ENCODE peak calls at places on chromosomes 7 and 10, in ten cellular contexts. B is upper lobe of right lung, S is right lobe of liver, G is mammary epithelial cell, Z is AG04450, M is PC-3, O is Peyer's patch, J is GM12865, D is H1, C is fibroblast of the aortic adventitia. Y is an unnamed sample.

GRCh38 chr10:99507265-99507664 is 25.5 kb upstream of the NKX2-3 start:
- DNase-seq in O (no peak), Z (no peak), M (no peak), G (no peak), J (no peak), D (no peak), B (no peak), C (no peak), S (no peak), Y (no peak)

GRCh38 chr7:86644282-86645173 is 819 bp downstream of the GRM3 start:
- DNase-seq in S (no peak), B (peak), G (no peak), C (no peak), D (peak), O (no peak), J (no peak), M (no peak), Z (no peak), Y (no peak)

GRCh38 chr7:51142741-51143390 is 173.7 kb downstream of the COBL start:
- DNase-seq in M (no peak), S (no peak), G (no peak), D (peak), C (no peak), J (no peak), O (no peak), Z (no peak), B (no peak), Y (no peak)

GRCh38 chr10:18233775-18234174 is 93.6 kb downstream of the CACNB2 start:
- DNase-seq in S (peak), J (peak), D (no peak), G (no peak), B (no peak), C (no peak), O (no peak), Z (no peak), M (peak), Y (no peak)

GRCh38 chr10:112271982-112272381 is 11.2 kb upstream of the TECTB start:
- DNase-seq in S (peak), B (no peak), J (no peak), G (peak), Z (no peak), O (no peak), D (no peak), M (no peak), C (peak), Y (no peak)

GRCh38 chr7:102140952-102141370 is 145.7 kb upstream of the SH2B2 start:
- DNase-seq in O (peak), Z (no peak), J (peak), B (no peak), S (no peak), G (no peak), C (no peak), M (no peak), D (no peak), Y (no peak)

GRCh38 chr10:51169111-51169510 is 94.8 kb downstream of the PRKG1 start:
- DNase-seq in G (no peak), C (no peak), D (no peak), O (no peak), J (no peak), S (no peak), B (no peak), M (no peak), Z (no peak), Y (no peak)

GRCh38 chr7:68573271-68574000 is 1024.8 kb upstream of the AUTS2 start:
- DNase-seq in O (no peak), C (no peak), M (no peak), B (no peak), G (no peak), J (no peak), D (no peak), Z (no peak), S (no peak), Y (no peak)

GRCh38 chr10:3068968-3069737 is 1.8 kb downstream of the PFKP start:
- DNase-seq in J (peak), Z (no peak), O (no peak), S (no peak), B (no peak), M (no peak), C (no peak), D (no peak), G (no peak), Y (no peak)

GRCh38 chr7:45069444-45070253 is 19.1 kb downstream of the NACAD start:
- DNase-seq in Z (no peak), D (no peak), B (no peak), S (no peak), J (no peak), O (no peak), M (no peak), G (no peak), C (no peak), Y (no peak)

GRCh38 chr10:13056461-13057077 is 43.4 kb upstream of the OPTN start:
- DNase-seq in O (no peak), B (no peak), D (no peak), J (no peak), Z (peak), C (peak), G (peak), S (no peak), M (peak), Y (no peak)

GRCh38 chr10:110857265-110858158 is 14.2 kb upstream of the PDCD4 start:
- DNase-seq in D (peak), O (no peak), J (peak), B (no peak), G (no peak), S (peak), M (no peak), C (peak), Z (peak), Y (no peak)

GRCh38 chr7:81297317-81297716 is 378.5 kb upstream of the SEMA3C start:
- DNase-seq in C (no peak), S (no peak), Z (no peak), G (no peak), J (no peak), O (no peak), B (no peak), D (no peak), M (no peak), Y (no peak)

GRCh38 chr10:11899067-11899876 is 76.1 kb downstream of the PROSER2 start:
- DNase-seq in C (no peak), D (no peak), Z (no peak), M (peak), S (no peak), B (no peak), G (no peak), O (no peak), J (no peak), Y (no peak)

GRCh38 chr10:97718659-97719142 is 5.2 kb downstream of the MARVELD1 start:
- DNase-seq in J (no peak), B (peak), O (no peak), G (peak), C (peak), D (no peak), S (peak), M (peak), Z (no peak), Y (peak)

GRCh38 chr7:148515728-148516715 is 74.5 kb upstream of the C7orf33 start:
- DNase-seq in C (no peak), B (no peak), O (no peak), J (no peak), S (no peak), G (peak), Z (no peak), M (peak), D (no peak), Y (no peak)

GRCh38 chr10:128078136-128078969 is 47.9 kb downstream of the MKI67 start:
- DNase-seq in D (peak), G (no peak), C (peak), J (peak), Z (peak), O (no peak), M (peak), S (no peak), B (peak), Y (no peak)

GRCh38 chr7:7793921-7794320 is 75.5 kb upstream of the RPA3 start:
- DNase-seq in D (no peak), O (no peak), G (no peak), Z (no peak), M (no peak), J (no peak), S (no peak), B (no peak), C (peak), Y (no peak)

GRCh38 chr7:30197438-30197837 is 62.7 kb downstream of the MTURN start:
- DNase-seq in C (no peak), J (no peak), D (no peak), O (no peak), M (no peak), G (no peak), S (no peak), Z (no peak), B (no peak), Y (no peak)

GRCh38 chr10:78579586-78579985 is 489.2 kb upstream of the ZMIZ1 start:
- DNase-seq in J (no peak), B (no peak), G (no peak), D (no peak), Z (no peak), C (no peak), O (no peak), S (no peak), M (no peak), Y (no peak)

GRCh38 chr7:147885906-147886305 is 704.7 kb upstream of the C7orf33 start:
- DNase-seq in Z (no peak), M (peak), S (no peak), B (no peak), G (no peak), D (no peak), O (no peak), C (no peak), J (no peak), Y (no peak)

GRCh38 chr7:122887198-122887597 is 938 bp upstream of the CADPS2 start:
- DNase-seq in G (peak), B (peak), D (no peak), S (peak), C (peak), O (no peak), Z (no peak), J (peak), M (peak), Y (no peak)

GRCh38 chr7:83859827-83860226 is 210.9 kb upstream of the SEMA3E start:
- DNase-seq in M (no peak), C (no peak), S (no peak), Z (no peak), O (no peak), B (no peak), G (no peak), D (no peak), J (no peak), Y (no peak)

GRCh38 chr7:24825931-24826661 is 68.8 kb upstream of the GSDME start:
- DNase-seq in M (peak), G (peak), Z (no peak), B (no peak), O (no peak), J (no peak), S (no peak), D (no peak), C (peak), Y (no peak)

GRCh38 chr7:71739520-71740195 is 607.7 kb downstream of the GALNT17 start:
- DNase-seq in B (no peak), O (no peak), S (no peak), G (no peak), D (peak), M (no peak), J (no peak), C (no peak), Z (no peak), Y (no peak)

GRCh38 chr7:5379576-5379975 is 44.1 kb downstream of the TNRC18 start:
- DNase-seq in B (no peak), C (no peak), S (no peak), D (no peak), J (no peak), M (no peak), O (no peak), Z (no peak), G (no peak), Y (no peak)

GRCh38 chr10:22253578-22253882 is 35.7 kb upstream of the EBLN1 start:
- DNase-seq in C (no peak), B (peak), J (no peak), D (no peak), Z (no peak), G (no peak), S (no peak), M (no peak), O (peak), Y (no peak)

GRCh38 chr10:59905066-59905734 is 1.2 kb downstream of the CCDC6 start:
- DNase-seq in G (peak), M (peak), Z (no peak), O (peak), J (peak), S (peak), D (peak), B (peak), C (peak), Y (no peak)

GRCh38 chr10:4541292-4541691 is 284.7 kb upstream of the AKR1E2 start:
- DNase-seq in C (peak), Z (peak), G (peak), D (no peak), S (no peak), J (no peak), O (no peak), B (no peak), M (peak), Y (peak)

GRCh38 chr7:24751484-24751883 is 5.8 kb downstream of the GSDME start:
- DNase-seq in J (no peak), M (no peak), G (no peak), S (no peak), O (no peak), Z (no peak), B (no peak), C (peak), D (no peak), Y (no peak)

GRCh38 chr7:28674359-28674782 is 262.1 kb downstream of the CREB5 start:
- DNase-seq in M (peak), D (no peak), J (no peak), O (no peak), G (peak), Z (no peak), S (no peak), B (no peak), C (no peak), Y (no peak)

GRCh38 chr7:83524286-83525075 is 124.5 kb downstream of the SEMA3E start:
- DNase-seq in M (peak), O (no peak), C (peak), Z (no peak), S (no peak), J (no peak), D (no peak), B (no peak), G (peak), Y (no peak)

GRCh38 chr10:131315343-131315742 is 3.8 kb upstream of the TCERG1L start:
- DNase-seq in C (no peak), O (no peak), M (no peak), J (no peak), S (no peak), Z (no peak), B (no peak), G (no peak), D (no peak), Y (no peak)

GRCh38 chr7:142357953-142358520 is 100.2 kb upstream of the PRSS58 start:
- DNase-seq in S (no peak), G (peak), B (no peak), Z (peak), C (peak), M (peak), O (no peak), J (peak), D (peak), Y (no peak)

GRCh38 chr10:121104476-121105111 is 253.4 kb downstream of the WDR11 start:
- DNase-seq in G (peak), C (no peak), D (no peak), O (no peak), S (no peak), M (no peak), J (no peak), B (no peak), Z (no peak), Y (no peak)

GRCh38 chr7:2982831-2983230 is 60.8 kb downstream of the CARD11 start:
- DNase-seq in M (no peak), G (no peak), D (no peak), O (peak), Z (no peak), C (no peak), S (no peak), J (peak), B (peak), Y (no peak)

GRCh38 chr7:137873524-137873923 is 26.8 kb upstream of the DGKI start:
- DNase-seq in J (peak), O (no peak), B (no peak), D (no peak), Z (no peak), S (no peak), M (no peak), C (peak), G (no peak), Y (no peak)

DNA sequence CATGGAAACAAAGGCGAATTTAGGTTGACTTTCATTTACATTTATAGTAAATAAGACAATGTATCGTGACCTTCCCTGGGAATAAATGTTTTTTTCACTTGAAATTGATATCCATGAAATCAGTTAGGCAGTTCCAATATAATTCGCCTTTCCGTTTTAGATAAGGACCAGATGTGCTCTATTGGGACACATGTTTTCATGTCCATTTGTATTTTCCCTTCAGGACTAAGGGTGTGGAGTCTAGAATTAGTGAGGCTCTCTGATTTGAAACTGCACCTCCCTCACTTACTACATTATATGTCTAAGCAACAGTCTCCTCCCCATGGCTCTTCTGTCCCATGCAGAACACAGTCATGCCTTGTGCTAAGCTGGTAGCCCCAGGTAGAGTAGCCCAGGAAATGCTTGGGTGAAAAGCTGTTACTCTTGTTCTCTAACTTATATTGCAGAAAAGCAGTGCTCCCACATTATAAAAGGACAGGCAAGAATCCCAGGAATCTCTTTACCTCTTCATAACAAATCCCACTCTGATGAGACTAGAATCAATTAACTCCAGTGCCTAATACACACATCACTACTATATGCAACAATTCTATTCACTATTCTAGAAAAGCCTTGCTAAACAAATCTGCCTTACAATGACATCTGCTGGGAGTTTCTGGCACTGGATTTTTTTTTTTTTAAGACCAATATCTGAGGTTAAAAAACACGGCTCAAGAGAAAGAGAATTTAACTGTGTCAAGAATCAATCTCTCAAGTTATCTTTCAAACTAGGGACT is 293.9 kb downstream of the SNX13 start:
- DNase-seq in M (peak), S (no peak), C (peak), D (no peak), B (no peak), Z (no peak), G (peak), O (no peak), J (no peak), Y (no peak)
- TF ChIP-seq CTCF in M (peak), S (peak), C (peak), D (no peak), B (peak), Z (peak), G (peak), O (peak), J (peak), Y (peak)

GRCh38 chr10:114645729-114646128 is 12.3 kb downstream of the ABLIM1 start:
- DNase-seq in D (no peak), S (no peak), O (no peak), C (no peak), M (no peak), Z (no peak), J (no peak), G (no peak), B (no peak), Y (no peak)
- TF ChIP-seq CTCF in D (no peak), S (no peak), O (no peak), C (no peak), M (no peak), Z (no peak), J (no peak), G (no peak), B (no peak), Y (no peak)

DNA sequence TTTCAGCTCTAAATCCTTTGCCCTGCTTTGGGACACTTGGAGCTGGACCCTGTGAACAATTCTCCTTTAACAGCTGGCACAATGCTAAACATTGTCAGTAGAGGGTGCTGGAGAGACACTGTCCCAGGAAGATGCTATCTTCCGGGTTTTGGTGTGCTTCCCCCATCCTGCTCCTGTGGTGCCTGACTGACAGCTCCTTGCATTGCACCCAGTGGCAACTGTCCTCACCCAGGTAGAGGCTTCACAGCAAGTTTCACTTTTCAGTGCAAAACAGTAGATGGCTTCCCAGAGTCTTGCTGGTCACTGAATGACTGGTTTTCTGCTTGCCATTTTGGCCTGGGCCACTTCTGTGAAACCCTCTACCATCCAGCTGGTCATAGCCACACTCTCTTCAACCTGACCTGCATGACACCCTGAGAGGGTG is 77.3 kb downstream of the CDC14C start:
- DNase-seq in S (no peak), O (no peak), M (peak), B (no peak), D (peak), J (peak), G (peak), C (no peak), Z (no peak), Y (no peak)
- TF ChIP-seq CTCF in S (peak), O (no peak), M (peak), B (peak), D (peak), J (peak), G (peak), C (peak), Z (no peak), Y (peak)

GRCh38 chr10:86644412-86645110 is 9.8 kb upstream of the OPN4 start:
- DNase-seq in Z (no peak), M (no peak), G (peak), O (peak), J (peak), B (no peak), S (no peak), D (peak), C (peak), Y (no peak)
- TF ChIP-seq CTCF in Z (peak), M (no peak), G (peak), O (no peak), J (peak), B (peak), S (no peak), D (peak), C (no peak), Y (no peak)